ENCODE peak calls at places on chromosomes 13 and 19, in five cellular contexts. One of them, this sample, is unnamed.

GRCh38 chr19:31096047-31096446 is 253.2 kb downstream of the TSHZ3 start:
- DNase-seq in cardiac muscle cell: peak
- DNase-seq in astrocyte: no peak
- DNase-seq in tibial nerve: no peak
- DNase-seq in heart left ventricle: no peak
- DNase-seq in this sample: no peak

GRCh38 chr19:54189020-54189667 is at the start of gene MBOAT7:
- DNase-seq in cardiac muscle cell: no peak
- DNase-seq in astrocyte: no peak
- DNase-seq in tibial nerve: no peak
- DNase-seq in heart left ventricle: no peak
- DNase-seq in this sample: no peak

GRCh38 chr13:103833453-103833852 is 767.2 kb upstream of the SLC10A2 start:
- DNase-seq in cardiac muscle cell: no peak
- DNase-seq in astrocyte: no peak
- DNase-seq in tibial nerve: no peak
- DNase-seq in heart left ventricle: no peak
- DNase-seq in this sample: no peak

GRCh38 chr19:1489463-1489971 is 633 bp downstream of the PCSK4 start:
- DNase-seq in cardiac muscle cell: no peak
- DNase-seq in astrocyte: no peak
- DNase-seq in tibial nerve: no peak
- DNase-seq in heart left ventricle: peak
- DNase-seq in this sample: no peak

GRCh38 chr13:67859904-67860303 is 629.8 kb upstream of the PCDH9 start:
- DNase-seq in cardiac muscle cell: no peak
- DNase-seq in astrocyte: no peak
- DNase-seq in tibial nerve: no peak
- DNase-seq in heart left ventricle: no peak
- DNase-seq in this sample: no peak

GRCh38 chr13:67100723-67101122 is 129.4 kb downstream of the PCDH9 start:
- DNase-seq in cardiac muscle cell: no peak
- DNase-seq in astrocyte: peak
- DNase-seq in tibial nerve: no peak
- DNase-seq in heart left ventricle: no peak
- DNase-seq in this sample: peak

GRCh38 chr13:43235028-43235427 is 211.6 kb downstream of the DNAJC15 start:
- DNase-seq in cardiac muscle cell: no peak
- DNase-seq in astrocyte: no peak
- DNase-seq in tibial nerve: no peak
- DNase-seq in heart left ventricle: no peak
- DNase-seq in this sample: no peak

GRCh38 chr19:40525234-40526051 is 51.2 kb upstream of the SHKBP1 start:
- DNase-seq in cardiac muscle cell: no peak
- DNase-seq in astrocyte: no peak
- DNase-seq in tibial nerve: no peak
- DNase-seq in heart left ventricle: no peak
- DNase-seq in this sample: no peak

GRCh38 chr13:48000559-48001126 is 430 bp downstream of the SUCLA2 start:
- DNase-seq in cardiac muscle cell: peak
- DNase-seq in astrocyte: no peak
- DNase-seq in tibial nerve: no peak
- DNase-seq in heart left ventricle: peak
- DNase-seq in this sample: peak

GRCh38 chr13:20190481-20191310 is 2.0 kb downstream of the GJB2 start:
- DNase-seq in cardiac muscle cell: no peak
- DNase-seq in astrocyte: peak
- DNase-seq in tibial nerve: no peak
- DNase-seq in heart left ventricle: no peak
- DNase-seq in this sample: peak

GRCh38 chr19:37333457-37333856 is 37.4 kb upstream of the ZNF527 start:
- DNase-seq in cardiac muscle cell: no peak
- DNase-seq in astrocyte: peak
- DNase-seq in tibial nerve: no peak
- DNase-seq in heart left ventricle: no peak
- DNase-seq in this sample: no peak

GRCh38 chr19:7932276-7932929 is 6.5 kb upstream of the CTXN1 start:
- DNase-seq in cardiac muscle cell: no peak
- DNase-seq in astrocyte: no peak
- DNase-seq in tibial nerve: no peak
- DNase-seq in heart left ventricle: no peak
- DNase-seq in this sample: no peak

GRCh38 chr19:55379161-55379560 is 2.5 kb downstream of the TMEM190 start:
- DNase-seq in cardiac muscle cell: no peak
- DNase-seq in astrocyte: no peak
- DNase-seq in tibial nerve: no peak
- DNase-seq in heart left ventricle: no peak
- DNase-seq in this sample: no peak

GRCh38 chr13:34833562-34834182 is 108.4 kb upstream of the NBEA start:
- DNase-seq in cardiac muscle cell: no peak
- DNase-seq in astrocyte: peak
- DNase-seq in tibial nerve: no peak
- DNase-seq in heart left ventricle: no peak
- DNase-seq in this sample: peak

GRCh38 chr13:46119883-46120614 is 15.2 kb upstream of the CPB2 start:
- DNase-seq in cardiac muscle cell: no peak
- DNase-seq in astrocyte: peak
- DNase-seq in tibial nerve: no peak
- DNase-seq in heart left ventricle: no peak
- DNase-seq in this sample: peak

GRCh38 chr13:45473627-45474026 is 8.9 kb downstream of the COG3 start:
- DNase-seq in cardiac muscle cell: peak
- DNase-seq in astrocyte: no peak
- DNase-seq in tibial nerve: no peak
- DNase-seq in heart left ventricle: no peak
- DNase-seq in this sample: peak

GRCh38 chr19:31591258-31591657 is 242.0 kb upstream of the TSHZ3 start:
- DNase-seq in cardiac muscle cell: no peak
- DNase-seq in astrocyte: no peak
- DNase-seq in tibial nerve: no peak
- DNase-seq in heart left ventricle: no peak
- DNase-seq in this sample: no peak

GRCh38 chr19:50461066-50461875 is 15.0 kb upstream of the EMC10 start:
- DNase-seq in cardiac muscle cell: peak
- DNase-seq in astrocyte: peak
- DNase-seq in tibial nerve: peak
- DNase-seq in heart left ventricle: no peak
- DNase-seq in this sample: peak

GRCh38 chr19:13425151-13425550 is 81.1 kb downstream of the CACNA1A start:
- DNase-seq in cardiac muscle cell: no peak
- DNase-seq in astrocyte: no peak
- DNase-seq in tibial nerve: no peak
- DNase-seq in heart left ventricle: no peak
- DNase-seq in this sample: no peak

GRCh38 chr19:29623726-29624488 is 17.8 kb downstream of the POP4 start:
- DNase-seq in cardiac muscle cell: no peak
- DNase-seq in astrocyte: no peak
- DNase-seq in tibial nerve: no peak
- DNase-seq in heart left ventricle: no peak
- DNase-seq in this sample: no peak

GRCh38 chr13:73177911-73178565 is 119.2 kb downstream of the KLF5 start:
- DNase-seq in cardiac muscle cell: no peak
- DNase-seq in astrocyte: no peak
- DNase-seq in tibial nerve: no peak
- DNase-seq in heart left ventricle: no peak
- DNase-seq in this sample: no peak

GRCh38 chr19:41263042-41263849 is 926 bp upstream of the HNRNPUL1 start:
- DNase-seq in cardiac muscle cell: peak
- DNase-seq in astrocyte: peak
- DNase-seq in tibial nerve: peak
- DNase-seq in heart left ventricle: peak
- DNase-seq in this sample: peak

GRCh38 chr13:46831588-46832194 is 34.7 kb upstream of the ESD start:
- DNase-seq in cardiac muscle cell: peak
- DNase-seq in astrocyte: peak
- DNase-seq in tibial nerve: no peak
- DNase-seq in heart left ventricle: no peak
- DNase-seq in this sample: peak

GRCh38 chr13:36819811-36820140 is 754 bp downstream of the RFXAP start:
- DNase-seq in cardiac muscle cell: peak
- DNase-seq in astrocyte: peak
- DNase-seq in tibial nerve: no peak
- DNase-seq in heart left ventricle: peak
- DNase-seq in this sample: peak

GRCh38 chr19:35040474-35040825 is 1.1 kb upstream of the HPN start:
- DNase-seq in cardiac muscle cell: no peak
- DNase-seq in astrocyte: no peak
- DNase-seq in tibial nerve: no peak
- DNase-seq in heart left ventricle: no peak
- DNase-seq in this sample: no peak

GRCh38 chr13:42999491-42999890 is 7.5 kb upstream of the EPSTI1 start:
- DNase-seq in cardiac muscle cell: no peak
- DNase-seq in astrocyte: no peak
- DNase-seq in tibial nerve: no peak
- DNase-seq in heart left ventricle: no peak
- DNase-seq in this sample: no peak

GRCh38 chr19:42083537-42083936 is 7.6 kb downstream of the ZNF574 start:
- DNase-seq in cardiac muscle cell: no peak
- DNase-seq in astrocyte: no peak
- DNase-seq in tibial nerve: no peak
- DNase-seq in heart left ventricle: no peak
- DNase-seq in this sample: no peak

GRCh38 chr19:43465468-43466120 is at the start of gene LYPD3:
- DNase-seq in cardiac muscle cell: no peak
- DNase-seq in astrocyte: no peak
- DNase-seq in tibial nerve: no peak
- DNase-seq in heart left ventricle: no peak
- DNase-seq in this sample: no peak

GRCh38 chr13:27245610-27246009 is 5.7 kb upstream of the RPL21 start:
- DNase-seq in cardiac muscle cell: no peak
- DNase-seq in astrocyte: no peak
- DNase-seq in tibial nerve: no peak
- DNase-seq in heart left ventricle: no peak
- DNase-seq in this sample: no peak

GRCh38 chr13:27250833-27251165 is 559 bp upstream of the RPL21 start:
- DNase-seq in cardiac muscle cell: no peak
- DNase-seq in astrocyte: no peak
- DNase-seq in tibial nerve: no peak
- DNase-seq in heart left ventricle: no peak
- DNase-seq in this sample: no peak

GRCh38 chr13:27257233-27257568 is 5.8 kb downstream of the RPL21 start:
- DNase-seq in cardiac muscle cell: no peak
- DNase-seq in astrocyte: no peak
- DNase-seq in tibial nerve: no peak
- DNase-seq in heart left ventricle: no peak
- DNase-seq in this sample: no peak

GRCh38 chr13:27252467-27252866 is 1.1 kb downstream of the RPL21 start:
- DNase-seq in cardiac muscle cell: no peak
- DNase-seq in astrocyte: no peak
- DNase-seq in tibial nerve: no peak
- DNase-seq in heart left ventricle: no peak
- DNase-seq in this sample: no peak

GRCh38 chr13:27251166-27252088 is at the start of gene RPL21:
- DNase-seq in cardiac muscle cell: peak
- DNase-seq in astrocyte: peak
- DNase-seq in tibial nerve: peak
- DNase-seq in heart left ventricle: peak
- DNase-seq in this sample: peak
- H3K4me3 ChIP-seq in cardiac muscle cell: peak
- H3K4me3 ChIP-seq in astrocyte: peak
- H3K4me3 ChIP-seq in tibial nerve: peak
- H3K4me3 ChIP-seq in heart left ventricle: peak
- H3K4me3 ChIP-seq in this sample: peak

GRCh38 chr13:97653741-97654140 is 219.8 kb downstream of the RAP2A start:
- DNase-seq in cardiac muscle cell: no peak
- DNase-seq in astrocyte: no peak
- DNase-seq in tibial nerve: no peak
- DNase-seq in heart left ventricle: no peak
- DNase-seq in this sample: no peak

GRCh38 chr13:97660488-97661086 is 226.6 kb downstream of the RAP2A start:
- DNase-seq in cardiac muscle cell: no peak
- DNase-seq in astrocyte: no peak
- DNase-seq in tibial nerve: no peak
- DNase-seq in heart left ventricle: peak
- DNase-seq in this sample: peak

GRCh38 chr13:97658556-97658955 is 224.6 kb downstream of the RAP2A start:
- DNase-seq in cardiac muscle cell: no peak
- DNase-seq in astrocyte: no peak
- DNase-seq in tibial nerve: no peak
- DNase-seq in heart left ventricle: no peak
- DNase-seq in this sample: no peak

DNA sequence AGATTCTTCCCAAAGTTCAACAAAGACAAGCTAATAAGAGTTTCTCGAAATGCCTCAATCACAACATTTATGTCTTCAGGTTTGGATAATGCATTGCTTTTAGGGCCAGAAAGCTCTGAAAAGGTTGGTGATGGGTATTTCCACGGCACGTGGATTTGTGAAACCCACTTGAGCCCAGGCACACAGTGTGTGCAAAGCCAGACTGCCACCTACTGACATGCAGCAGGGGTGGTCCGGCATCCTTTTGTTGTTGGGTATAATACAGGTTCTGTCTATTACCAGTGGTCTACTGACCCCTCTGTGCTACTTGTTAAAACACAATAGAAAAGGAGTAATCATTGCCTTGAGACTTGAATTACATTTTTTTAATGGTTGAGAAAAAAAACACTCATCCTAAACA is 225.6 kb downstream of the RAP2A start:
- DNase-seq in cardiac muscle cell: peak
- DNase-seq in astrocyte: no peak
- DNase-seq in tibial nerve: no peak
- DNase-seq in heart left ventricle: no peak
- DNase-seq in this sample: peak
- TF ChIP-seq CTCF in cardiac muscle cell: peak
- TF ChIP-seq CTCF in astrocyte: no peak
- TF ChIP-seq CTCF in tibial nerve: peak
- TF ChIP-seq CTCF in heart left ventricle: peak
- TF ChIP-seq CTCF in this sample: peak

GRCh38 chr19:49420227-49420626 is 3.0 kb downstream of the PTH2 start:
- DNase-seq in cardiac muscle cell: no peak
- DNase-seq in astrocyte: no peak
- DNase-seq in tibial nerve: no peak
- DNase-seq in heart left ventricle: no peak
- DNase-seq in this sample: no peak

GRCh38 chr19:49419173-49419572 is 4.1 kb downstream of the PTH2 start:
- DNase-seq in cardiac muscle cell: no peak
- DNase-seq in astrocyte: no peak
- DNase-seq in tibial nerve: no peak
- DNase-seq in heart left ventricle: no peak
- DNase-seq in this sample: peak

GRCh38 chr19:49422407-49423277 is 599 bp downstream of the PTH2 start:
- DNase-seq in cardiac muscle cell: peak
- DNase-seq in astrocyte: no peak
- DNase-seq in tibial nerve: no peak
- DNase-seq in heart left ventricle: peak
- DNase-seq in this sample: peak

GRCh38 chr19:49421878-49422202 is 1.4 kb downstream of the PTH2 start:
- DNase-seq in cardiac muscle cell: no peak
- DNase-seq in astrocyte: no peak
- DNase-seq in tibial nerve: no peak
- DNase-seq in heart left ventricle: no peak
- DNase-seq in this sample: no peak

GRCh38 chr19:49421039-49421877 is 2.0 kb downstream of the PTH2 start:
- DNase-seq in cardiac muscle cell: peak
- DNase-seq in astrocyte: peak
- DNase-seq in tibial nerve: no peak
- DNase-seq in heart left ventricle: peak
- DNase-seq in this sample: peak
- H3K4me3 ChIP-seq in cardiac muscle cell: no peak
- H3K4me3 ChIP-seq in astrocyte: no peak
- H3K4me3 ChIP-seq in tibial nerve: no peak
- H3K4me3 ChIP-seq in heart left ventricle: peak
- H3K4me3 ChIP-seq in this sample: no peak

GRCh38 chr13:110705826-110706569 is at the start of gene CARS2:
- DNase-seq in cardiac muscle cell: peak
- DNase-seq in astrocyte: peak
- DNase-seq in tibial nerve: peak
- DNase-seq in heart left ventricle: peak
- DNase-seq in this sample: peak
- TF ChIP-seq CTCF in cardiac muscle cell: no peak
- TF ChIP-seq CTCF in astrocyte: no peak
- TF ChIP-seq CTCF in tibial nerve: no peak
- TF ChIP-seq CTCF in heart left ventricle: no peak
- TF ChIP-seq CTCF in this sample: peak

This sample was measured in choroid plexus epithelial cell.